ENCODE peak calls at places on chromosomes 6 and 20, in five cellular contexts. B is esophagus squamous epithelium, K is uterus, D is upper lobe of left lung, O is stomach. U is an unnamed sample.

GRCh38 chr20:59515013-59515905 is 89.1 kb upstream of the PHACTR3 start:
- DNase-seq in D (peak), K (no peak), O (peak), B (no peak), U (peak)

GRCh38 chr6:19837511-19838441 is 606 bp downstream of the ID4 start:
- DNase-seq in B (no peak), O (peak), D (peak), K (peak), U (peak)

GRCh38 chr6:16437984-16438383 is 199.6 kb downstream of the GMPR start:
- DNase-seq in O (peak), K (no peak), B (no peak), D (no peak), U (no peak)

GRCh38 chr6:10237284-10238043 is 177.4 kb downstream of the TFAP2A start:
- DNase-seq in D (no peak), K (no peak), O (no peak), B (no peak), U (no peak)

GRCh38 chr6:75546401-75546800 is 52.8 kb upstream of the FILIP1 start:
- DNase-seq in K (no peak), D (no peak), O (no peak), B (no peak), U (no peak)

GRCh38 chr6:170208651-170209353 is 82.1 kb downstream of the DLL1 start:
- DNase-seq in B (no peak), O (peak), D (no peak), K (peak), U (peak)

GRCh38 chr6:34425498-34426410 is at the start of gene RPS10:
- DNase-seq in B (peak), D (peak), K (peak), O (peak), U (peak)

GRCh38 chr6:115729036-115729435 is 331.7 kb downstream of the FRK start:
- DNase-seq in D (no peak), K (no peak), B (no peak), O (no peak), U (no peak)

GRCh38 chr6:28995093-28995650 is 9.9 kb downstream of the ZNF311 start:
- DNase-seq in B (no peak), O (no peak), K (no peak), D (no peak), U (no peak)

GRCh38 chr6:27892596-27893058 is 19.6 kb downstream of the OR2B2 start:
- DNase-seq in K (no peak), B (no peak), D (peak), O (no peak), U (no peak)

GRCh38 chr20:62272200-62272599 is 30.6 kb upstream of the ADRM1 start:
- DNase-seq in B (no peak), K (no peak), D (no peak), O (no peak), U (no peak)

GRCh38 chr6:87308970-87309369 is 13.4 kb upstream of the SMIM8 start:
- DNase-seq in D (no peak), B (no peak), O (no peak), K (no peak), U (no peak)

GRCh38 chr6:73364549-73364948 is 2.1 kb downstream of the KHDC3L start:
- DNase-seq in O (no peak), B (no peak), K (no peak), D (no peak), U (no peak)

GRCh38 chr6:53306819-53307347 is 41.9 kb downstream of the ELOVL5 start:
- DNase-seq in B (no peak), K (no peak), D (no peak), O (no peak), U (no peak)

GRCh38 chr6:135163440-135163738 is 17.7 kb upstream of the MYB start:
- DNase-seq in D (no peak), O (no peak), B (no peak), K (no peak), U (no peak)

GRCh38 chr20:40600441-40601235 is 88.4 kb downstream of the MAFB start:
- DNase-seq in D (no peak), K (no peak), B (no peak), O (no peak), U (no peak)

GRCh38 chr6:25025919-25026301 is 90.2 kb upstream of the RIPOR2 start:
- DNase-seq in B (no peak), D (no peak), K (no peak), O (no peak), U (no peak)
- H3K27ac ChIP-seq in B (peak), D (no peak), K (no peak), O (no peak), U (no peak)

GRCh38 chr6:146857180-146857959 is 258.6 kb downstream of the ADGB start:
- DNase-seq in B (no peak), K (peak), D (peak), O (peak), U (peak)

GRCh38 chr6:146857960-146858308 is 259.2 kb downstream of the ADGB start:
- DNase-seq in D (no peak), B (no peak), K (no peak), O (no peak), U (no peak)

GRCh38 chr6:146859795-146860495 is 261.2 kb downstream of the ADGB start:
- DNase-seq in D (no peak), B (no peak), O (no peak), K (no peak), U (no peak)

GRCh38 chr6:146860583-146860982 is 261.8 kb downstream of the ADGB start:
- DNase-seq in D (no peak), O (no peak), B (no peak), K (no peak), U (no peak)

GRCh38 chr6:146859206-146859605 is 260.4 kb downstream of the ADGB start:
- DNase-seq in K (no peak), O (no peak), B (no peak), D (no peak), U (no peak)
- TF ChIP-seq CTCF in K (no peak), O (no peak), B (no peak), D (no peak), U (no peak)

GRCh38 chr6:122778961-122779671 is 400 bp upstream of the FABP7 start:
- DNase-seq in B (no peak), K (no peak), O (no peak), D (no peak), U (no peak)
- H3K4me3 ChIP-seq in B (no peak), K (no peak), O (no peak), D (no peak), U (no peak)

GRCh38 chr6:44123544-44123943 is 3.7 kb downstream of the MRPL14 start:
- DNase-seq in K (no peak), O (no peak), B (no peak), D (no peak), U (no peak)

GRCh38 chr6:44119704-44120262 is 7.5 kb downstream of the MRPL14 start:
- DNase-seq in B (no peak), D (no peak), K (no peak), O (no peak), U (no peak)

GRCh38 chr6:44126320-44127149 is 717 bp downstream of the MRPL14 start:
- DNase-seq in D (peak), B (no peak), O (peak), K (peak), U (peak)

GRCh38 chr6:44120692-44121443 is 6.4 kb downstream of the MRPL14 start:
- DNase-seq in K (no peak), B (no peak), O (no peak), D (no peak), U (no peak)

DNA sequence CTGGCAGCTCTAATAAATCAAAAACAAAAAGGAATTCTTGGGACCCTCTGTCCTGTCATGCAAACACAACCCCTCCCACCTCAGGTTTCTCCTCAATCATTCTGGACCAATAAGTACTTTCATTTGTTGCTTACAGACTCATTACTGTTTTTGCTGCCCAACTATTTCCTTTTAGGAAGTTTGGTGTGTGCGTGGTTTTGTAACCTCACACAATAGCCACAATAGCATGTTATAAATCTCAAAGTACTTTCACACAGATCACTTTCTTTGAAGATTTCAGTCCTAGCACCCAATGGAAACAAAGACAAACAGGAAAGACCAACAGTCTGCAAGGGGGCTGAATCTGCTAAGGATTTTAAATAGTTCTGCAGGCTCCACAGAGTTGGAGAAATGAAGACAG is 4.4 kb downstream of the MRPL14 start:
- DNase-seq in O (no peak), B (no peak), K (no peak), D (no peak), U (no peak)
- H3K27ac ChIP-seq in O (no peak), B (peak), K (peak), D (peak), U (no peak)

DNA sequence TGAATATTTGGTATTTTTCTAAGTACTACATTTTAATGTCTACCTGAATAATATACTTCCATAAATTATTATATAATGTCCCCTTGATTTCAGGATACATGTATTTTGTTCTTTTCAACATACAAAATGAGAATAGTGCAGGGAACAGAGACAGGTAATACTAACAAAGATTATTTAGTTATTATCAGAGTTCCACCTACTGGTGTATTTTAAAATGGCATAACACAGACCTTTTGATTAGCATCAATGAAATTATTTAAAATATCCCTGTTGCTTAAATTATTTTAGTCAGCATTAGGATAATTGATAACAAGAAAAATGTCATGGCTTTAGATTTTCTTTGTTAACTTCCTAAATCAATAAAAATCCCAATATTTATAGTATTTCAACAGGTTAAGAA is 184.0 kb downstream of the PRDM13 start:
- DNase-seq in K (no peak), O (no peak), B (no peak), D (no peak), U (no peak)
- TF ChIP-seq CTCF in K (no peak), O (no peak), B (no peak), D (no peak), U (no peak)

GRCh38 chr20:36932476-36933426 is 18.8 kb downstream of the SAMHD1 start:
- DNase-seq in O (no peak), D (no peak), B (no peak), K (no peak), U (no peak)
- H3K4me3 ChIP-seq in O (no peak), D (no peak), B (no peak), K (no peak), U (no peak)